ENCODE peak calls at places on chromosomes 5 and 9, in five cellular contexts. A is IMR-90, Y is esophagus muscularis mucosa, W is H9, T is A549. O is an unnamed sample. For H3K4me1, the result is how much of the 10 kb centered on the place peaks cover.

GRCh38 chr5:80165430-80165829 is 90.4 kb downstream of the SERINC5 start:
- DNase-seq in A (no peak), Y (no peak), W (no peak), T (no peak), O (no peak)

GRCh38 chr5:9392625-9393024 is 153.2 kb downstream of the SEMA5A start:
- DNase-seq in A (peak), Y (no peak), W (no peak), T (no peak), O (no peak)

GRCh38 chr5:78771260-78772240 is 123.0 kb upstream of the LHFPL2 start:
- DNase-seq in A (peak), Y (no peak), W (no peak), T (no peak), O (no peak)

GRCh38 chr9:5421163-5421562 is 16.6 kb downstream of the PLGRKT start:
- DNase-seq in A (no peak), Y (no peak), W (no peak), T (no peak), O (no peak)

GRCh38 chr5:35598707-35599370 is 18.8 kb upstream of the SPEF2 start:
- DNase-seq in A (no peak), Y (no peak), W (peak), T (peak), O (peak)

GRCh38 chr5:55894135-55894534 is 43.0 kb downstream of the IL31RA start:
- DNase-seq in A (no peak), Y (no peak), W (no peak), T (no peak), O (no peak)

GRCh38 chr5:153445875-153446567 is 44.4 kb upstream of the GRIA1 start:
- DNase-seq in A (no peak), Y (no peak), W (no peak), T (peak), O (no peak)

GRCh38 chr5:154878642-154879335 is 20.4 kb downstream of the CNOT8 start:
- DNase-seq in A (no peak), Y (no peak), W (no peak), T (peak), O (no peak)

GRCh38 chr9:12813533-12813932 is 38.7 kb downstream of the LURAP1L start:
- DNase-seq in A (no peak), Y (no peak), W (no peak), T (no peak), O (no peak)

GRCh38 chr9:71910602-71911060 is 362 bp downstream of the ABHD17B start:
- DNase-seq in A (no peak), Y (no peak), W (no peak), T (no peak), O (no peak)

GRCh38 chr5:159850192-159850573 is 66.1 kb upstream of the ADRA1B start:
- DNase-seq in A (peak), Y (no peak), W (no peak), T (no peak), O (no peak)

GRCh38 chr5:112390327-112390726 is 28.8 kb downstream of the EPB41L4A start:
- DNase-seq in A (no peak), Y (no peak), W (peak), T (no peak), O (peak)

GRCh38 chr5:121797677-121798518 is 53.8 kb upstream of the FTMT start:
- DNase-seq in A (no peak), Y (no peak), W (no peak), T (no peak), O (peak)

GRCh38 chr9:137786511-137786920 is 91.1 kb upstream of the CACNA1B start:
- DNase-seq in A (peak), Y (no peak), W (no peak), T (no peak), O (no peak)

GRCh38 chr5:94021246-94021645 is 279.8 kb upstream of the POU5F2 start:
- DNase-seq in A (peak), Y (no peak), W (no peak), T (peak), O (no peak)

GRCh38 chr5:176534640-176535039 is 2.6 kb downstream of the RNF44 start:
- DNase-seq in A (no peak), Y (no peak), W (no peak), T (peak), O (no peak)

GRCh38 chr5:113606298-113607134 is 93.0 kb downstream of the YTHDC2 start:
- DNase-seq in A (peak), Y (no peak), W (peak), T (peak), O (peak)

GRCh38 chr5:52269853-52270252 is 517.9 kb upstream of the ITGA1 start:
- DNase-seq in A (no peak), Y (no peak), W (no peak), T (no peak), O (no peak)

GRCh38 chr9:34496149-34496712 is 26.6 kb downstream of the ENHO start:
- DNase-seq in A (no peak), Y (no peak), W (no peak), T (no peak), O (no peak)

GRCh38 chr9:113166039-113166438 is 15.2 kb downstream of the SLC31A2 start:
- DNase-seq in A (no peak), Y (no peak), W (no peak), T (no peak), O (no peak)

GRCh38 chr9:81848472-81848871 is 79.8 kb upstream of the SPATA31D4 start:
- DNase-seq in A (peak), Y (no peak), W (no peak), T (no peak), O (no peak)

GRCh38 chr9:114166606-114167572 is 11.6 kb downstream of the COL27A1 start:
- DNase-seq in A (no peak), Y (no peak), W (no peak), T (no peak), O (no peak)

GRCh38 chr9:113772121-113772885 is 103.8 kb upstream of the ZNF618 start:
- DNase-seq in A (peak), Y (peak), W (no peak), T (no peak), O (no peak)

GRCh38 chr9:112069318-112070169 is 105.6 kb downstream of the SUSD1 start:
- DNase-seq in A (no peak), Y (peak), W (no peak), T (peak), O (no peak)

GRCh38 chr9:116632990-116633441 is 54.1 kb upstream of the TRIM32 start:
- DNase-seq in A (peak), Y (no peak), W (no peak), T (no peak), O (no peak)

GRCh38 chr9:4717815-4718214 is 23.2 kb downstream of the AK3 start:
- DNase-seq in A (no peak), Y (no peak), W (no peak), T (no peak), O (no peak)

GRCh38 chr9:69546265-69546664 is 125.9 kb downstream of the APBA1 start:
- DNase-seq in A (peak), Y (no peak), W (peak), T (peak), O (peak)

GRCh38 chr9:114538241-114538640 is 33.0 kb upstream of the WHRN start:
- DNase-seq in A (no peak), Y (no peak), W (peak), T (peak), O (peak)

GRCh38 chr9:124551472-124552339 is 44.5 kb upstream of the NR5A1 start:
- DNase-seq in A (peak), Y (no peak), W (peak), T (peak), O (peak)

GRCh38 chr5:377326-377981 is 55.9 kb downstream of the AHRR start:
- DNase-seq in A (no peak), Y (peak), W (peak), T (no peak), O (no peak)

GRCh38 chr5:75510836-75511434 is 494 bp downstream of the CERT1 start:
- DNase-seq in A (peak), Y (peak), W (peak), T (peak), O (peak)

GRCh38 chr9:89425921-89426388 is 72.0 kb downstream of the SEMA4D start:
- DNase-seq in A (no peak), Y (no peak), W (no peak), T (no peak), O (no peak)

GRCh38 chr5:82885657-82886389 is 191.4 kb downstream of the TMEM167A start:
- DNase-seq in A (peak), Y (no peak), W (no peak), T (peak), O (no peak)

GRCh38 chr5:7873216-7873615 is 4.3 kb downstream of the MTRR start:
- DNase-seq in A (no peak), Y (no peak), W (no peak), T (no peak), O (no peak)
- H3K4me1 ChIP-seq in A (under half), Y (under half), W (under half), T (under half), O (under half)

DNA sequence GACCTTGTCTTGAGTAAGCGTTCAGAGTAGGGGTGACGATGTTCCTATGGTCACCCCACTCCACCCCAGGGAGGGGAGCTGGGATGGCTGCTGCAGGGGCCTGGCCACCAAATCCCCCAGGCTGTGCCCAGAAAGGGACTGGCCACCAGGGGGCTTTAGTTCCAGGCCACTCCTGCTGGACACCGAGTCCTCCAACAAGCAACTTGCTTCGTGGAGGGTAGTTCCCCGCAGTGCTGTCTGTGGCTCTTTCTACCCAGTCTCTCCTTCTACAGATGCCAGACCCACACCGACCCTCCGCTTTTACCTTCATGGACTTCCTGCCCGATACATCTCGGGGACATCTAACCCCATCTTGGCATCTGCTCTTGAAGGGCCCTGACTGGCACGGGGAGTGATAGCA is 35.7 kb upstream of the GABRP start:
- DNase-seq in A (no peak), Y (peak), W (peak), T (peak), O (peak)
- TF ChIP-seq CTCF in A (peak), Y (peak), W (peak), T (peak), O (peak)

GRCh38 chr9:14099737-14100136 is 214.2 kb downstream of the NFIB start:
- DNase-seq in A (no peak), Y (no peak), W (no peak), T (no peak), O (no peak)
- H3K4me1 ChIP-seq in A (under half), Y (half or more), W (under half), T (under half), O (under half)

GRCh38 chr5:179550511-179551342 is at the start of gene RUFY1:
- DNase-seq in A (peak), Y (no peak), W (peak), T (peak), O (peak)
- TF ChIP-seq CTCF in A (no peak), Y (no peak), W (no peak), T (no peak), O (no peak)

DNA sequence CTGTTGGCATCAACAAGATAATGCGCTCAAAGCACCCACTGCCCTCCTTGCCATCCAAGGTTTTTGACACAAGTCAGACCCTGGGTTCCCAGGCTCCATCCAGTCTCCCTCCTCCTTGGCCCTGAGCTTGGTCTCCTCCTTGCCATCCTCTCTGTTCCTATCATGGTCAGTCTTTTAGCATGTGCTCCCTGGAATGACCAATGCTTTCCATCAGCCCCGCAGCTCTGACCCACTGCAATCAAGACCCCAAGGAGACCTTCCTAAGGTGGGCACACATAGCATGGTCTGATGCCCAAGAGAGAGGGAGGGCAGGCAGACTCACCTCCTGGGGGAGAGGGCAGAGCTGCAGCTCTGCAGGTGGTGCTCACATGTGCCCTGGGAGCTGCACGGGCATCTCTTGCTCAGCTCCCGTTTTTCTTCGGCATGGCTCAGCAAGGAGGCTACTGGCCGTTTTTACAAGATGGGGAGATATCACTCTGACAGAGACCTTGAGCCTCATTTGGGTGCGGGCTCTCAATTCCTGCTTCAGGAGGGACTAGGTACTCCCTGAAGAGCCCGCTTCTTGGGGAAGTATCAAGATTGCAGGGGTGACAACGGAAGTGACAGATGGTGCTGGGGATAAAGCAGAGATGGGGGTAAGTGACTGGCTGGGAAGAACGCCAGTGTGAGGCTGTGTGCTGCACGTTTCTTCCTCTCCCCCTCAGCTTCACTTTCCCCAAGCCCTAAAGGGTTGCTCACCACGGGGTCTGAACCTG is 3.3 kb downstream of the SEPTIN8 start:
- DNase-seq in A (no peak), Y (no peak), W (no peak), T (no peak), O (no peak)
- H3K4me1 ChIP-seq in A (under half), Y (half or more), W (under half), T (under half), O (under half)

DNA sequence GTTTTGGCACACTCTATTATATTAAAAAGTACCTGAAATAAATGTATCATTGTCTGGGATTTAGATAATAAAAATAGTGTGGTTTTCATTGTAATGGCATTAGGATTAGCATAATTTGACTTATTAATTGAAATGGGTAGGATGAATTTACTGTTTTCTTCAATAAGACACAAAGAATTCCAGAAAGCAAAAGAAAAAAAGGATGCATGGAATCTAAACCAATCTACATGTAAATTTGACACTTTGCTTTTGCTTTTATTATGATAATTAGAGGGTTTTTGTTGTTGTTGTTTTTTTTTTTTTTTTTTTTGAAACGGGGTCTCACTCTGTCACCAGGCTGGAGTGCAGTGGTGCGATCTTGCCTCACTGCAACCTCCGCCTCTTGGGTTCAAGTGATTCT is 304.8 kb upstream of the EFNA5 start:
- DNase-seq in A (no peak), Y (no peak), W (no peak), T (no peak), O (no peak)
- TF ChIP-seq CTCF in A (no peak), Y (no peak), W (no peak), T (no peak), O (no peak)

GRCh38 chr5:151679421-151680155 is 7.1 kb downstream of the SPARC start:
- DNase-seq in A (no peak), Y (no peak), W (no peak), T (no peak), O (no peak)
- H3K4me1 ChIP-seq in A (half or more), Y (half or more), W (under half), T (under half), O (under half)

DNA sequence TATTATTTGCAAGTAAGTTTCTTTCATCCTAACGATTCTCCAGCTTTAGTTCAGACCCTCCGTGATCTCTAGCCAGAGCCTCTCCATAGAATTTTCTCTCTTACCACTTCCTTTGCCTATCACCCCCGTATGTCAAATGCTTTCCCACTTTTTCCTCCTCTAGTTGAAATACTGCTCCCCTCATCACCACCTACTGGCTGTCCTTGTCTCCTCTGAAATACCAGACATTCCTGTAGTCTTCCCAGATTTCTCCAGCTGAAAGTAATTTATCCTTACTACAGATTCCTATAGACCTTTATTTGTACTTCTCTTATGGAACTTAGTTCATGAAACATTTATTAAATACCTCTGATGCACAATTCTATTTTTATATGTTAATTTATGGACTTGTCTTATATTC is 36.0 kb upstream of the GLIPR2 start:
- DNase-seq in A (peak), Y (no peak), W (no peak), T (no peak), O (peak)
- TF ChIP-seq CTCF in A (peak), Y (no peak), W (peak), T (no peak), O (peak)

DNA sequence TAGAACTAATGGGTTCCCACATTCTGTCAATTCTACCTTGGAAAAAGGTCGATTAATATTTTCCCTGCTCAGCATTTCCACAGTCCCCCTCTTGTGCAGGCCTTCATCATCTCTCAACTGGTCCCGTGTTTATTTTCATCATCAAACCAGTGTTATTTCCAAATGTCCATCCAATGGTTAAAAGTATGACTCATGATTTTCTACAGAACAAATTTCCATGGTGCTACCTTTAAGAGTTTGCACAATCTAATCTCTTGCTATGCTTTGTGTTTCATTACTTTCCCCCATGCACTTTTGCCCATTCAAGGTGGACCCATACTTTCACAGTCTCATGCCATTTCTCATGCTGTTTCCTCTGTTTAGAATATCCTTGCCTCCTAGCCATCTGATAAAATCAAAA is 143.7 kb downstream of the CCDC192 start:
- DNase-seq in A (no peak), Y (no peak), W (no peak), T (no peak), O (no peak)
- H3K4me1 ChIP-seq in A (under half), Y (under half), W (under half), T (under half), O (under half)

DNA sequence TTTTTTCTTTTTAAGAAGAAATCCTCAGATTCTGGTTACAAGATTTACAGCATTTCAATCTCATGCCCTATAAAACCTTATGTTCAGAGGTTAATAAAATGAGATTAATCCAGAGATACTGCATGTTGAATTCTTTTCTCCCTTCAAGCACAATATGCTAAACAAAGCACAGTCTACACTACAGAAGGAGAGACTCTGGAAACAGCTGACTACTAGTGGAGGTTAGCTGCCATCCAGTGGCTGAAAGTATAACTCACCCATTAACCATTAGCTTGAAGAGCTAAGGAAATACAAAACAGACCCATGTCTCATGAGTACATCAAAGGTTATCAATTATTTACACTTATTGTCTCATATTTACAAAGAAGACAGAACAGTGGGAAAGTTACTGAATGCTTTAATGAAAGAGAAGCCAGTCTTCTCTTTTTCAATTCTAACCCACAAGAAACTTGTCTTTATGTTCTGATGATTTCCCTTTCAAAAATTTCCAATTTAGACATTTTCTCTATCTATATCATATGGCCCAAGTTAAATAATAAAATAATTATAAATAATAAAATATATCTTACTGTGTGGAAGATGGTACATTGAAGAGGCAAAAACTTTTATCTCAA is 12.7 kb upstream of the DNAH5 start:
- DNase-seq in A (peak), Y (no peak), W (no peak), T (peak), O (peak)
- TF ChIP-seq CTCF in A (peak), Y (peak), W (peak), T (peak), O (peak)